ENCODE peak calls at places on chromosome 2, in four cellular contexts. One of them, this sample, is unnamed.

GRCh38 chr2:66920415-66920814 is 476.7 kb upstream of the ETAA1 start:
- DNase-seq in GM12891: no peak
- DNase-seq in HepG2: no peak
- DNase-seq in K562: no peak
- DNase-seq in this sample: no peak

GRCh38 chr2:72923833-72924352 is 6.6 kb downstream of the EMX1 start:
- DNase-seq in GM12891: peak
- DNase-seq in HepG2: no peak
- DNase-seq in K562: no peak
- DNase-seq in this sample: no peak

GRCh38 chr2:97691166-97691565 is 21.7 kb downstream of the C2orf92 start:
- DNase-seq in GM12891: no peak
- DNase-seq in HepG2: no peak
- DNase-seq in K562: no peak
- DNase-seq in this sample: no peak

GRCh38 chr2:225399509-225399908 is at the start of gene NYAP2:
- DNase-seq in GM12891: no peak
- DNase-seq in HepG2: no peak
- DNase-seq in K562: no peak
- DNase-seq in this sample: no peak

GRCh38 chr2:167756427-167756826 is 491.0 kb downstream of the STK39 start:
- DNase-seq in GM12891: no peak
- DNase-seq in HepG2: peak
- DNase-seq in K562: no peak
- DNase-seq in this sample: no peak

GRCh38 chr2:115163572-115163971 is 721.1 kb downstream of the DPP10 start:
- DNase-seq in GM12891: no peak
- DNase-seq in HepG2: no peak
- DNase-seq in K562: no peak
- DNase-seq in this sample: no peak

GRCh38 chr2:127589876-127590275 is 54.4 kb downstream of the MYO7B start:
- DNase-seq in GM12891: no peak
- DNase-seq in HepG2: no peak
- DNase-seq in K562: no peak
- DNase-seq in this sample: no peak

GRCh38 chr2:99659874-99660273 is 170.1 kb upstream of the REV1 start:
- DNase-seq in GM12891: no peak
- DNase-seq in HepG2: no peak
- DNase-seq in K562: no peak
- DNase-seq in this sample: no peak

GRCh38 chr2:161096336-161096735 is 63.9 kb upstream of the TANK start:
- DNase-seq in GM12891: no peak
- DNase-seq in HepG2: no peak
- DNase-seq in K562: no peak
- DNase-seq in this sample: no peak

GRCh38 chr2:112053917-112054846 is 887 bp upstream of the TMEM87B start:
- DNase-seq in GM12891: peak
- DNase-seq in HepG2: peak
- DNase-seq in K562: peak
- DNase-seq in this sample: peak

GRCh38 chr2:209113030-209113429 is 310.8 kb upstream of the MAP2 start:
- DNase-seq in GM12891: no peak
- DNase-seq in HepG2: no peak
- DNase-seq in K562: no peak
- DNase-seq in this sample: no peak

GRCh38 chr2:218229851-218230250 is 12.9 kb downstream of the ARPC2 start:
- DNase-seq in GM12891: no peak
- DNase-seq in HepG2: no peak
- DNase-seq in K562: no peak
- DNase-seq in this sample: no peak

GRCh38 chr2:24576617-24577016 is 85.6 kb downstream of the NCOA1 start:
- DNase-seq in GM12891: no peak
- DNase-seq in HepG2: no peak
- DNase-seq in K562: no peak
- DNase-seq in this sample: no peak

GRCh38 chr2:236667526-236667925 is 97.9 kb downstream of the ACKR3 start:
- DNase-seq in GM12891: no peak
- DNase-seq in HepG2: no peak
- DNase-seq in K562: no peak
- DNase-seq in this sample: no peak

GRCh38 chr2:113886479-113887383 is 3.2 kb upstream of the ACTR3 start:
- DNase-seq in GM12891: peak
- DNase-seq in HepG2: peak
- DNase-seq in K562: peak
- DNase-seq in this sample: peak

GRCh38 chr2:104944495-104944894 is 90.6 kb downstream of the POU3F3 start:
- DNase-seq in GM12891: no peak
- DNase-seq in HepG2: peak
- DNase-seq in K562: peak
- DNase-seq in this sample: no peak

GRCh38 chr2:181953773-181954537 is 31.7 kb upstream of the PPP1R1C start:
- DNase-seq in GM12891: peak
- DNase-seq in HepG2: peak
- DNase-seq in K562: peak
- DNase-seq in this sample: no peak

GRCh38 chr2:98915751-98916358 is 20.2 kb downstream of the CRACDL start:
- DNase-seq in GM12891: no peak
- DNase-seq in HepG2: no peak
- DNase-seq in K562: no peak
- DNase-seq in this sample: no peak

GRCh38 chr2:95552911-95553310 is 38.9 kb upstream of the TRIM43 start:
- DNase-seq in GM12891: no peak
- DNase-seq in HepG2: no peak
- DNase-seq in K562: no peak
- DNase-seq in this sample: no peak

GRCh38 chr2:95231723-95232122 is 24.4 kb downstream of the ZNF892 start:
- DNase-seq in GM12891: peak
- DNase-seq in HepG2: peak
- DNase-seq in K562: peak
- DNase-seq in this sample: peak

GRCh38 chr2:128273469-128274081 is 45.1 kb downstream of the HS6ST1 start:
- DNase-seq in GM12891: no peak
- DNase-seq in HepG2: no peak
- DNase-seq in K562: no peak
- DNase-seq in this sample: no peak

GRCh38 chr2:98771771-98772521 is 41.0 kb upstream of the MGAT4A start:
- DNase-seq in GM12891: no peak
- DNase-seq in HepG2: no peak
- DNase-seq in K562: no peak
- DNase-seq in this sample: peak

DNA sequence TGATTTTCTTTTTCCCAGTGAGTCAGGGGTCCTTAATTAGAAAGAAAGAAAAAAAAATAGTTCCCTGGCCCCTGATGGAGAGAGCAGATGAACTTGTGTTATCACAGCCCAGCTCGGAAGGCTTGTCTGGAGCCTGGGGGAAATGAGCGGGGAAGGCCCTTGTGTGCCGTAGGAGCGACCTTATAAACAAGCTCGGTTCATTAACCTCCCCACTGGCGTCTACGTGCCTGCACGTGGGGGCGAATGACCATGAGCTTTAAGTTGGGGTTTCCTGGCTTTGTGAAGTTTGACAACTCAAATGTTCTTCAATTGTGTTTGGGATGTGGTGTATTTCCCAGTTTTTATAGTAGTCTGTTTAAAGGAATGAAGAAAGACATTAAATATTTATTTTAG is 69.5 kb downstream of the EPAS1 start:
- DNase-seq in GM12891: no peak
- DNase-seq in HepG2: no peak
- DNase-seq in K562: no peak
- DNase-seq in this sample: no peak
- TF ChIP-seq POLR2AphosphoS5 in GM12891: no peak
- TF ChIP-seq POLR2AphosphoS5 in HepG2: no peak
- TF ChIP-seq POLR2AphosphoS5 in K562: no peak
- TF ChIP-seq POLR2AphosphoS5 in this sample: no peak

DNA sequence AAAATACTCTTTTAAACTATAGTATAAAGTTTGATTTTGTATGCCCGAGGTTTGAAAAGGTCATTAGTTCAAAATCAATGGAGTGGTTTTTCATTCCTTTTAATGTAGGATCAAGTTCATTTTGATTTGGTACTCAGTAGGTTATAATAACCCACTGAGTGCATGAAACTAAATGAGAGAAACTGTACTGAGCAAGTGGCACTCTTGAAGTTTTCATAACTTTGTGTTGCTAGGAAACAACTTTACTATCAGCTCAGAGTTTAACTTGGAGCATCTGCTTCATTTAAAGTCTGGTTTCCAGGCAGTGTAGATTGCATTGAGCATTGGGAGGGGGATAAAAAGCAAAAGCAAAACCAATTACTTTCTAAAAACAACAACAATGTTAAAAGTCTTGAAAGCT is 1361.6 kb upstream of the CHAC2 start:
- DNase-seq in GM12891: no peak
- DNase-seq in HepG2: no peak
- DNase-seq in K562: no peak
- DNase-seq in this sample: no peak
- TF ChIP-seq POLR2A in GM12891: no peak
- TF ChIP-seq POLR2A in HepG2: no peak
- TF ChIP-seq POLR2A in K562: no peak
- TF ChIP-seq POLR2A in this sample: no peak

GRCh38 chr2:170824526-170825015 is 7.9 kb downstream of the GAD1 start:
- DNase-seq in GM12891: no peak
- DNase-seq in HepG2: no peak
- DNase-seq in K562: no peak
- DNase-seq in this sample: no peak
- TF ChIP-seq TAF1 in GM12891: no peak
- TF ChIP-seq TAF1 in HepG2: no peak
- TF ChIP-seq TAF1 in K562: no peak
- TF ChIP-seq TAF1 in this sample: no peak

GRCh38 chr2:149017116-149017985 is 21.1 kb upstream of the LYPD6B start:
- DNase-seq in GM12891: peak
- DNase-seq in HepG2: peak
- DNase-seq in K562: peak
- DNase-seq in this sample: peak
- TF ChIP-seq POLR2AphosphoS5 in GM12891: no peak
- TF ChIP-seq POLR2AphosphoS5 in HepG2: no peak
- TF ChIP-seq POLR2AphosphoS5 in K562: no peak
- TF ChIP-seq POLR2AphosphoS5 in this sample: no peak

GRCh38 chr2:54673501-54673998 is 49.9 kb upstream of the EML6 start:
- DNase-seq in GM12891: no peak
- DNase-seq in HepG2: no peak
- DNase-seq in K562: no peak
- DNase-seq in this sample: no peak
- TF ChIP-seq POLR2A in GM12891: no peak
- TF ChIP-seq POLR2A in HepG2: no peak
- TF ChIP-seq POLR2A in K562: no peak
- TF ChIP-seq POLR2A in this sample: no peak

DNA sequence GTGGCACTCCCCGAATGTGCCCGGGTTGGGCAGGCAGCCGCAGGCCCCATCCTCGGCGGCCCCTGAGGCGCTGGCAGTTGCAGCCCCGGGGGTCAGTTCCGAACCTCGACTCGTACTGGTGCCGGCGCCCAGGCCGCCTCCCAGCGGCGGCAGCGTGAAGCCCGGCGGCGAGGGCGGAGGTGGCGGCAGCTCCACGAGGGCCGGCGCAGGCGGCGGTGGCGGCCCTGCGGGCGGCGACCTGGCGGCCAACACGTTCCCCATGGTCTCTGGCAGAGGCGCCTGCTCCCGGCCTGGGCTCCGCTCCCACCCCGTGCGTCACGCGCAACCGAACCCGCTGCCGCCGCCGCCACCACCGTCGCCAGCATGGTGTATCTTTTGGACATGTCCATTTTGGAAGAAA is 196.3 kb downstream of the CCDC74A start:
- DNase-seq in GM12891: no peak
- DNase-seq in HepG2: no peak
- DNase-seq in K562: no peak
- DNase-seq in this sample: no peak
- TF ChIP-seq TAF1 in GM12891: no peak
- TF ChIP-seq TAF1 in HepG2: no peak
- TF ChIP-seq TAF1 in K562: no peak
- TF ChIP-seq TAF1 in this sample: no peak

GRCh38 chr2:56571074-56571473 is 387.3 kb downstream of the CCDC85A start:
- DNase-seq in GM12891: no peak
- DNase-seq in HepG2: no peak
- DNase-seq in K562: no peak
- DNase-seq in this sample: no peak

GRCh38 chr2:56565143-56565542 is 381.4 kb downstream of the CCDC85A start:
- DNase-seq in GM12891: no peak
- DNase-seq in HepG2: no peak
- DNase-seq in K562: no peak
- DNase-seq in this sample: no peak
- TF ChIP-seq POLR2AphosphoS5 in GM12891: no peak
- TF ChIP-seq POLR2AphosphoS5 in HepG2: no peak
- TF ChIP-seq POLR2AphosphoS5 in K562: no peak
- TF ChIP-seq POLR2AphosphoS5 in this sample: no peak

GRCh38 chr2:169683425-169684134 is 10.6 kb downstream of the CFAP210 start:
- DNase-seq in GM12891: no peak
- DNase-seq in HepG2: peak
- DNase-seq in K562: no peak
- DNase-seq in this sample: no peak
- TF ChIP-seq POLR2A in GM12891: no peak
- TF ChIP-seq POLR2A in HepG2: peak
- TF ChIP-seq POLR2A in K562: no peak
- TF ChIP-seq POLR2A in this sample: no peak